ENCODE peak calls at places on chromosome 9, in four cellular contexts. K is WTC11, X is HepG2, E is SK-N-SH. R is an unnamed sample.
A peak's percentile ranks its signal among the peaks of the same experiment; 100 is the strongest.

GRCh38 chr9:19876569-19877316 is 87.9 kb upstream of the SLC24A2 start:
- DNase-seq in K (no peak), X (no peak), E (no peak), R (no peak)

GRCh38 chr9:36504154-36504550 is 68.5 kb upstream of the MELK start:
- DNase-seq in K (no peak), X (no peak), E (no peak), R (no peak)

GRCh38 chr9:17571825-17572224 is 7.0 kb upstream of the SH3GL2 start:
- DNase-seq in K (no peak), X (no peak), E (no peak), R (no peak)

GRCh38 chr9:35972093-35972492 is 14.1 kb upstream of the OR2S2 start:
- DNase-seq in K (peak; percentile 73), X (no peak), E (no peak), R (no peak)

GRCh38 chr9:17229945-17230560 is 95.2 kb downstream of the CNTLN start:
- DNase-seq in K (no peak), X (peak; percentile 6), E (no peak), R (no peak)

GRCh38 chr9:89598926-89599325 is 5.9 kb upstream of the GADD45G start:
- DNase-seq in K (no peak), X (no peak), E (no peak), R (no peak)

GRCh38 chr9:99948482-99948881 is 42.0 kb downstream of the STX17 start:
- DNase-seq in K (no peak), X (no peak), E (no peak), R (no peak)

GRCh38 chr9:129253820-129254381 is 75.8 kb upstream of the IER5L start:
- DNase-seq in K (no peak), X (no peak), E (no peak), R (no peak)

GRCh38 chr9:30507166-30507565 is 1877.3 kb upstream of the ACO1 start:
- DNase-seq in K (no peak), X (no peak), E (no peak), R (no peak)

GRCh38 chr9:137169764-137170460 is at the start of gene LRRC26:
- DNase-seq in K (no peak), X (no peak), E (no peak), R (no peak)

GRCh38 chr9:137294684-137295312 is 7.3 kb downstream of the NRARP start:
- DNase-seq in K (peak; percentile 63), X (no peak), E (peak; percentile 67), R (peak; percentile 35)

GRCh38 chr9:35341021-35341420 is 148.9 kb upstream of the RUSC2 start:
- DNase-seq in K (no peak), X (no peak), E (no peak), R (no peak)

GRCh38 chr9:137606005-137606601 is 617 bp downstream of the ARRDC1 start:
- DNase-seq in K (peak; percentile 43), X (no peak), E (peak; percentile 65), R (no peak)

GRCh38 chr9:127351182-127352166 is 45.5 kb upstream of the SLC2A8 start:
- DNase-seq in K (no peak), X (no peak), E (no peak), R (no peak)

GRCh38 chr9:121333950-121334773 is 35.9 kb downstream of the STOM start:
- DNase-seq in K (no peak), X (no peak), E (no peak), R (peak; percentile 82)

GRCh38 chr9:114310471-114311450 is 12.1 kb upstream of the ORM1 start:
- DNase-seq in K (no peak), X (no peak), E (no peak), R (no peak)

GRCh38 chr9:129242971-129243561 is 65.0 kb upstream of the IER5L start:
- DNase-seq in K (no peak), X (no peak), E (no peak), R (no peak)

GRCh38 chr9:120735009-120735408 is 20.7 kb upstream of the MEGF9 start:
- DNase-seq in K (no peak), X (no peak), E (no peak), R (no peak)

GRCh38 chr9:26326473-26327044 is 566.0 kb downstream of the CAAP1 start:
- DNase-seq in K (peak; percentile 47), X (peak; percentile 44), E (peak; percentile 44), R (no peak)

GRCh38 chr9:93573204-93573828 is 3.1 kb upstream of the PHF2 start:
- DNase-seq in K (no peak), X (no peak), E (no peak), R (no peak)

GRCh38 chr9:79447308-79447605 is 124.5 kb upstream of the TLE4 start:
- DNase-seq in K (no peak), X (no peak), E (no peak), R (no peak)

GRCh38 chr9:118438805-118439204 is 734.6 kb downstream of the TLR4 start:
- DNase-seq in K (no peak), X (no peak), E (no peak), R (no peak)

GRCh38 chr9:132181796-132182521 is 20.1 kb downstream of the NTNG2 start:
- DNase-seq in K (no peak), X (no peak), E (peak; percentile 94), R (no peak)
- TF ChIP-seq FOXJ3 in K (no peak), X (no peak), E (peak; percentile 92), R (no peak)

DNA sequence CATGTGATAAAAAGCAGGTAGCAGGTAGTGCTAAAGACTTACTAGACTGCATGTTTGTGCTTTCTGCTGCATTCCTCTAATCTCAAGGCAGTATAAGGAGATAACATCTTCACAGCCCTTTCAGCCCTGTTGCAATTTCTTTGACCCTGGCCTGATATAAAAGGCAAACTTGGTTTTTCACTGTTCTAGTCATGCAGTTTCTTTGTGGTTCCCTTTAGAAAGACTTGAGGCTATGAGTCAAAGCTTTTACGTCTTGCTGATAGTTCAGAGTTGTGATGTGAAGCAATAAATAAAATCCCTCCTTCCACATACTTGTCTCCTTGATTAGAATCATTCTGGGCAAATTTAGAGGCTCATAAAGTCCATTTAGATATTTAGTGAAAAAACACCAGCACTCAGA is 88.6 kb upstream of the CDKN2B start:
- DNase-seq in K (no peak), X (no peak), E (no peak), R (no peak)
- TF ChIP-seq FOXJ3 in K (no peak), X (no peak), E (no peak), R (no peak)

GRCh38 chr9:134226221-134226930 is 62.0 kb upstream of the RNU6ATAC start:
- DNase-seq in K (no peak), X (peak; percentile 83), E (no peak), R (no peak)

GRCh38 chr9:134224827-134225154 is 60.4 kb upstream of the RNU6ATAC start:
- DNase-seq in K (no peak), X (no peak), E (no peak), R (no peak)

GRCh38 chr9:134225186-134225585 is 60.8 kb upstream of the RNU6ATAC start:
- DNase-seq in K (no peak), X (no peak), E (no peak), R (no peak)

GRCh38 chr9:134224130-134224826 is 59.9 kb upstream of the RNU6ATAC start:
- DNase-seq in K (no peak), X (no peak), E (no peak), R (no peak)

DNA sequence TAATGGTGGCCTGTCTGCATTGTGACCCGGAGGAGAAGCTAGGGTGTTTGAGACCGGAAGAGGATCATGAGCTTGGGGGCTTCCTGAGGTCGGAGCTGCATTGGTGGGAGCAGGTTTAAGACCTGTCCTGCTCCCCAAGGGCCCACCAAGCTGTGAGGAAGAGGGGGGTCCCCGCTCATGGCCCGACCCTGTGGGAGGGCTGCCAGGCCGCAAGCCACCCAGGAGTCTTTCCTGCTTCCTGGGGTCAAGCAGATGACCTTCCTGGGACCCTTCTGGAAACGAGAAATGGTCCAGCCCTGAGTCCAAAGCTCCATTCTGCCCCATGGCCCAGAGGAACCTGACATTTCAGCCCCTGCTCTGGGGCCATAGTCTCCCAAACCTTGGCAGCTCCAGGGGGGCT is 61.5 kb upstream of the RNU6ATAC start:
- DNase-seq in K (no peak), X (no peak), E (no peak), R (no peak)
- TF ChIP-seq FOXJ3 in K (no peak), X (no peak), E (no peak), R (no peak)

DNA sequence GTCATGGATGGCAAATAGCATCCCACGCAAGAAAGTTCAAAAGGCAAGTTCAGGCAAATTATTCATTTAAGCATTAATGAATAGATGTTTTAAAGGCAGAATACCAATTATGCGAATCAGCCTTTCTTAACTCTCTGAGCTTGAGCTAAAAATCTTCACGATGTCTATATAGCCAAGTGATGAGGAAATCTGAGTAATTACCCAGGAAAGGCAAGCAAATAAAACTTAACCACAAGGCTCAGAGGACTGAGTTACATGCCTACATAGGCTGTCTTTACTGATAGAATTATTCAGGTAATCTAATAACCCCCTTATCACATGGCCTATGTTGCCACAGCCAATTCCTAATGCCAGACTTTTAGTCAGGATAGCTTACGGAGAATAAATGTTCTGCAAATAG is 120.8 kb upstream of the MTAP start:
- DNase-seq in K (no peak), X (no peak), E (no peak), R (no peak)
- TF ChIP-seq FOXJ3 in K (no peak), X (no peak), E (no peak), R (no peak)

DNA sequence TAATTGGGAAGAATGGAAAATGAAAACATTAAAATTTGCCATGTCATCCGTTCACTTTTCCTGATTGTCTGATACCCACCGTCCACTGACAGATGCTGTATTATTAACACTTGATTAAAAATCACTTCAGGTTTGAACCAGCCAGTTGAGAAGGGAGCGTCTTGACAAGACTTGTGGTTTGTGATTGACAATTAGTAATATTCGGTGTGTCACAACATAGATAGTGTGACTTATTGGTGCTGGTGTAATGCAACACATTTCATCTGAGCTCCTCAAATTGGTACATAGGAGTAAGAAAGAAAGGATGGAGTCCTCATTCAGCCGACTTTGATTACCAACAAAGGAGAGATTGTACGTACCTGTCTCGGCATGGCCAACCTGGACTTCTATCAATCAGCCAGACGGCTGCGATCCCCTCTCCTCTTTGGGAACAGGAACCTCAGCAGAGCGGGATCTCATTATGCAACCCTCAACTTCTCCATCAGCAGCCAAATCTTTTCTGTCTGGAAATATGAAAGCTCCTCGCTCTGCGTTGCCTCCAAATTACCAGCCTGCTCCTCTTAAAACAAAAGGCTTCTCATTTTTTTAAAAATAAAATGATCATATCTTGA is 211.7 kb upstream of the MVB12B start:
- DNase-seq in K (no peak), X (no peak), E (no peak), R (no peak)
- TF ChIP-seq FOXJ3 in K (no peak), X (no peak), E (no peak), R (no peak)

GRCh38 chr9:37899041-37899440 is 4.9 kb downstream of the SLC25A51 start:
- DNase-seq in K (no peak), X (no peak), E (no peak), R (no peak)
- TF ChIP-seq FOXJ3 in K (no peak), X (no peak), E (no peak), R (no peak)

R was measured in K562.